ENCODE peak calls at places on chromosomes 11 and 22, in seven cellular contexts. W is psoas muscle, R is cardiac fibroblast, A is right lobe of liver, K is adrenal gland, P is AG10803, D is esophagus squamous epithelium. O is an unnamed sample.

GRCh38 chr11:82046778-82047177 is 686.9 kb downstream of the FAM181B start:
- DNase-seq in W (no peak), R (peak), A (no peak), K (no peak), P (peak), D (no peak), O (no peak)

GRCh38 chr11:130371004-130371590 is 56.4 kb upstream of the ZBTB44 start:
- DNase-seq in W (no peak), R (no peak), A (no peak), K (no peak), P (no peak), D (no peak), O (peak)

GRCh38 chr11:109733245-109733644 is 311.3 kb downstream of the C11orf87 start:
- DNase-seq in W (no peak), R (no peak), A (no peak), K (no peak), P (peak), D (no peak), O (peak)

GRCh38 chr11:57432714-57433163 is 5.8 kb upstream of the SLC43A3 start:
- DNase-seq in W (no peak), R (peak), A (peak), K (no peak), P (peak), D (no peak), O (peak)

GRCh38 chr22:38631724-38632123 is 24.5 kb downstream of the FAM227A start:
- DNase-seq in W (no peak), R (no peak), A (no peak), K (no peak), P (no peak), D (no peak), O (no peak)

GRCh38 chr11:783581-784015 is 6.3 kb downstream of the CEND1 start:
- DNase-seq in W (peak), R (peak), A (peak), K (peak), P (peak), D (no peak), O (peak)

GRCh38 chr11:123249354-123249753 is 54.3 kb upstream of the CLMP start:
- DNase-seq in W (no peak), R (peak), A (no peak), K (no peak), P (peak), D (no peak), O (no peak)

GRCh38 chr11:59553323-59553722 is 42.0 kb downstream of the OR4D9 start:
- DNase-seq in W (no peak), R (no peak), A (no peak), K (no peak), P (no peak), D (no peak), O (no peak)

GRCh38 chr22:17370036-17370765 is 941 bp downstream of the CECR2 start:
- DNase-seq in W (peak), R (no peak), A (peak), K (no peak), P (no peak), D (no peak), O (no peak)

GRCh38 chr22:49382451-49382735 is 445.3 kb downstream of the BRD1 start:
- DNase-seq in W (no peak), R (no peak), A (no peak), K (no peak), P (no peak), D (no peak), O (no peak)

GRCh38 chr11:3866206-3866605 is 10.7 kb downstream of the STIM1 start:
- DNase-seq in W (peak), R (peak), A (peak), K (no peak), P (peak), D (no peak), O (no peak)

GRCh38 chr11:73804712-73805111 is 17.0 kb downstream of the MRPL48 start:
- DNase-seq in W (no peak), R (no peak), A (no peak), K (no peak), P (no peak), D (no peak), O (no peak)

GRCh38 chr11:47248664-47249377 is at the start of gene ACP2:
- DNase-seq in W (peak), R (peak), A (peak), K (peak), P (peak), D (peak), O (peak)

GRCh38 chr11:63503492-63503891 is 2.4 kb upstream of the LGALS12 start:
- DNase-seq in W (no peak), R (no peak), A (no peak), K (no peak), P (no peak), D (no peak), O (no peak)

GRCh38 chr11:70024036-70024772 is 53.9 kb upstream of the ANO1 start:
- DNase-seq in W (no peak), R (no peak), A (peak), K (no peak), P (no peak), D (no peak), O (no peak)

GRCh38 chr11:109946322-109946846 is 146.8 kb upstream of the ZC3H12C start:
- DNase-seq in W (peak), R (peak), A (peak), K (peak), P (peak), D (peak), O (peak)

GRCh38 chr11:13207665-13208594 is 69.7 kb upstream of the BMAL1 start:
- DNase-seq in W (no peak), R (peak), A (no peak), K (peak), P (peak), D (no peak), O (peak)

GRCh38 chr11:118923721-118924587 is 1.8 kb downstream of the BCL9L start:
- DNase-seq in W (no peak), R (no peak), A (peak), K (no peak), P (no peak), D (no peak), O (peak)

GRCh38 chr11:75793966-75794365 is 21.0 kb upstream of the UVRAG start:
- DNase-seq in W (no peak), R (no peak), A (no peak), K (peak), P (no peak), D (no peak), O (no peak)

GRCh38 chr11:1484716-1485503 is 1.7 kb downstream of the MOB2 start:
- DNase-seq in W (peak), R (no peak), A (peak), K (no peak), P (no peak), D (no peak), O (no peak)

GRCh38 chr11:32447252-32447651 is 11.9 kb upstream of the WT1 start:
- DNase-seq in W (no peak), R (no peak), A (no peak), K (no peak), P (no peak), D (no peak), O (no peak)

GRCh38 chr22:29197096-29197495 is 8.6 kb upstream of the EMID1 start:
- DNase-seq in W (no peak), R (no peak), A (no peak), K (no peak), P (no peak), D (no peak), O (no peak)

GRCh38 chr11:9219572-9219971 is 45.6 kb downstream of the DENND5A start:
- DNase-seq in W (no peak), R (peak), A (no peak), K (no peak), P (peak), D (no peak), O (peak)

GRCh38 chr22:41368543-41368817 is 13.3 kb upstream of the TEF start:
- DNase-seq in W (no peak), R (no peak), A (no peak), K (no peak), P (no peak), D (no peak), O (no peak)

GRCh38 chr11:44628730-44629361 is 63.4 kb downstream of the CD82 start:
- DNase-seq in W (no peak), R (no peak), A (no peak), K (no peak), P (no peak), D (no peak), O (no peak)

GRCh38 chr11:2102132-2102882 is 36.9 kb downstream of the IGF2 start:
- DNase-seq in W (peak), R (no peak), A (no peak), K (peak), P (no peak), D (no peak), O (no peak)

GRCh38 chr22:25048659-25049657 is 96.4 kb downstream of the KIAA1671 start:
- DNase-seq in W (peak), R (peak), A (peak), K (peak), P (peak), D (no peak), O (peak)
- TF ChIP-seq CTCF in W (peak), R (peak), A (peak), K (peak), P (peak), D (peak), O (peak)

GRCh38 chr11:121656333-121657090 is 203.7 kb upstream of the SORL1-AS1 start:
- DNase-seq in W (no peak), R (no peak), A (no peak), K (peak), P (no peak), D (no peak), O (no peak)
- H3K4me3 ChIP-seq in W (peak), R (no peak), A (peak), K (no peak), P (peak), D (peak), O (peak)

DNA sequence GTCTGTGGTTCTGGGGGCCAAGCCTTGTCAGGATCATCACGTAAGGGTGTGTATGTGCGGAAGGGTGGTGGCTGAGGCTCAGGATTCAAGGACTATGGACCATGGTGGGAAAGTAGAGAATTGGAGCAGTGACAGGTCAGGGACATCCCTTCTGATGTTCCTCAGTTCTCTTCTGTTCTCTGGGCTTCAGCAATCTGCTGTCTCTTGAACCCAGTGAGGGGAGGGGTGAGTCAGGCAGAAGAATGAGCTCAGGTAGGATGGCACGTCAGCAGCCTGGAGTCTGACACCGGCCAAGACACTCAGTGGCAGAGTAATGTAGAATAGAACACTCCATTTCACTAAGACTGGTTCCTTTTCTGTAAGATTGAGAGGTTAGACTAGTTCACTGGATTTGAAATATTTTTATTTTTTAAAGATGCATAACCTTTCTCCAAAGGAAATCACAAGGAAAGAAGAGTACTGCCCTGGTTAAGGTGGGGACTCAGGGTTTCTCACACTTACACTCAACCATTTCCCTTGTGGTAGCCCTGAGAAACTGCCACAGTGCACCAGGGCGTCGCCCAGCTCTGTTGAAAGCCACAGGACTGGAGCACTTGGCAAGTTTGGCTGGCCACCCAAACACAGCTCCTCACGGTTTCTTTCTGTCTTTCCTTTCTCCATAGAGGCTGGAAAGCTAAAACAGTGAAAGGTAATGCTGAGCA is 23.2 kb upstream of the MICAL2 start:
- DNase-seq in W (no peak), R (peak), A (no peak), K (no peak), P (peak), D (no peak), O (peak)
- TF ChIP-seq CTCF in W (peak), R (peak), A (no peak), K (no peak), P (peak), D (no peak), O (peak)

GRCh38 chr11:113178671-113179070 is 135.7 kb upstream of the TTC12 start:
- DNase-seq in W (no peak), R (no peak), A (no peak), K (peak), P (no peak), D (no peak), O (no peak)
- H3K4me3 ChIP-seq in W (no peak), R (no peak), A (no peak), K (no peak), P (no peak), D (no peak), O (no peak)